ENCODE peak calls at places on chromosomes 13 and 19, in seven cellular contexts. G is CD4-positive, alpha-beta T cell; H is AG09319; O is fibroblast of mammary gland; J is cardiac muscle cell; L is AG10803; F is ovary. S is an unnamed sample.

GRCh38 chr19:57305056-57305455 is 15.2 kb upstream of the ZNF543 start:
- DNase-seq in J (no peak), F (no peak), L (no peak), O (no peak), H (no peak), G (no peak), S (no peak)

GRCh38 chr13:111216166-111216960 is 101.3 kb downstream of the ARHGEF7 start:
- DNase-seq in H (no peak), O (peak; percentile 30), F (peak; percentile 64), L (no peak), J (peak; percentile 72), G (peak; percentile 19), S (no peak)

GRCh38 chr19:6963937-6964336 is 57.3 kb downstream of the MBD3L2B start:
- DNase-seq in O (no peak), J (no peak), F (no peak), L (no peak), H (no peak), G (peak; percentile 33), S (no peak)

GRCh38 chr19:4380254-4380727 is 20.1 kb downstream of the SH3GL1 start:
- DNase-seq in L (peak; percentile 23), O (no peak), G (peak; percentile 51), F (no peak), H (no peak), J (no peak), S (no peak)

GRCh38 chr19:34482380-34483250 is 1.1 kb downstream of the WTIP start:
- DNase-seq in J (peak; percentile 64), F (peak; percentile 49), H (no peak), O (peak; percentile 36), L (peak; percentile 40), G (no peak), S (peak; percentile 49)

GRCh38 chr19:2503521-2504109 is 27.7 kb downstream of the GADD45B start:
- DNase-seq in H (no peak), G (peak; percentile 51), J (peak; percentile 45), L (peak; percentile 88), F (no peak), O (peak; percentile 85), S (no peak)

GRCh38 chr13:36124236-36124822 is 6.9 kb downstream of the DCLK1 start:
- DNase-seq in F (peak; percentile 55), G (no peak), L (peak; percentile 60), J (no peak), O (peak; percentile 75), H (peak; percentile 74), S (no peak)

GRCh38 chr13:110137677-110138008 is 169.3 kb downstream of the COL4A1 start:
- DNase-seq in F (no peak), O (peak; percentile 22), H (no peak), G (no peak), L (peak; percentile 22), J (peak; percentile 52), S (no peak)

GRCh38 chr19:2723345-2723715 is 2.2 kb upstream of the DIRAS1 start:
- DNase-seq in G (no peak), H (no peak), J (no peak), F (no peak), O (no peak), L (no peak), S (no peak)

GRCh38 chr19:34023381-34023780 is 148.9 kb upstream of the LSM14A start:
- DNase-seq in H (no peak), F (no peak), G (no peak), O (no peak), J (no peak), L (no peak), S (no peak)

GRCh38 chr19:14974488-14974887 is 5.2 kb downstream of the SLC1A6 start:
- DNase-seq in G (no peak), H (no peak), F (no peak), L (no peak), J (no peak), O (no peak), S (no peak)

GRCh38 chr13:42064259-42064658 is 15.8 kb downstream of the DGKH start:
- DNase-seq in F (no peak), J (no peak), L (peak; percentile 49), H (no peak), G (no peak), O (peak; percentile 95), S (no peak)

GRCh38 chr13:107743100-107743499 is 472.2 kb downstream of the LIG4 start:
- DNase-seq in H (no peak), O (no peak), F (no peak), J (no peak), G (no peak), L (no peak), S (no peak)

GRCh38 chr13:99281811-99282263 is 23.7 kb upstream of the GPR18 start:
- DNase-seq in L (peak; percentile 71), G (peak; percentile 35), F (no peak), H (no peak), J (no peak), O (peak; percentile 60), S (no peak)

GRCh38 chr13:59823495-59823894 is 340.2 kb downstream of the DIAPH3 start:
- DNase-seq in H (no peak), L (peak; percentile 62), G (no peak), J (no peak), O (peak; percentile 68), F (no peak), S (no peak)

GRCh38 chr13:66461021-66461420 is 769.1 kb downstream of the PCDH9 start:
- DNase-seq in F (no peak), G (no peak), L (no peak), H (no peak), O (peak; percentile 25), J (no peak), S (no peak)

GRCh38 chr19:45791744-45792481 is 732 bp downstream of the DMWD start:
- DNase-seq in H (no peak), O (no peak), F (no peak), G (no peak), L (no peak), J (no peak), S (no peak)

GRCh38 chr13:104809483-104809882 is 1726.0 kb downstream of the EFNB2 start:
- DNase-seq in H (no peak), O (peak; percentile 0), L (no peak), F (no peak), J (no peak), G (no peak), S (no peak)

GRCh38 chr19:2494447-2495129 is 18.7 kb downstream of the GADD45B start:
- DNase-seq in L (peak; percentile 83), H (no peak), G (peak; percentile 11), J (peak; percentile 64), O (peak; percentile 77), F (peak; percentile 77), S (no peak)

DNA sequence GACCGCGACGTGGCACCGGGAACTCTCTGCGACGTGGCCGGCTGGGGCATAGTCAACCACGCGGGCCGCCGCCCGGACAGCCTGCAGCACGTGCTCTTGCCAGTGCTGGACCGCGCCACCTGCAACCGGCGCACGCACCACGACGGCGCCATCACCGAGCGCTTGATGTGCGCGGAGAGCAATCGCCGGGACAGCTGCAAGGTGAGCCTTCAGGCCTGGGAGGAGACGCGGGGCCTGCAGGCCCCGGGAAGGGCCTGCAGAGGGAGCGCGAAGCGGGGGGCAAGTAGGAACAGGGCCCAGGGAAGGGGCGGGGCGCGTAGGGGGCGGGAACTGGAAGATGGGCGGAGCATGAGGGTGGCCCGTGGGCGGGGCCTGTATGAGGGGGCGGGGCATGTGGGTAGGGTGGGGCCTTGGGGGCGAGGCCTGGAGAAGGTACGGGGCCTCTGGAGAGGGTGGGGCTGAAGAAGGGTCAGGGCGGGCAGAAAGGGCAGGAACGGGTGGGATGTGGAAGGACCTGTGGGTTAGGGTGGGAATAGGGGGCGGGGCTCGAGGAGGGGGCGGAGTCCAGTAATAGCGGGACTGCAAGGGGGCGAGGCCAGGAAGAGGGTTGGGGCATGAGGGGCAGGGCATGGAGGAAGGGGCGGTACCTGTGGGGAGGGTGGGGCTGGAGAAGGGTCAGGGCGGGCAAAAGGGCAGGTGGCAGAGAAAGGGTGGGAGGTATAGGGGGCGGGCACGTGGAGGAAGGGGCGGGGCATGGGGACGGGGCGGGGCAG is 2.5 kb downstream of the CFD start:
- DNase-seq in H (no peak), O (no peak), G (peak; percentile 58), L (no peak), J (peak; percentile 68), F (peak; percentile 65), S (no peak)
- TF ChIP-seq CTCF in H (no peak), O (no peak), G (no peak), L (no peak), J (no peak), F (no peak), S (no peak)

GRCh38 chr19:38544569-38545315 is 73.0 kb downstream of the MAP4K1 start:
- DNase-seq in O (no peak), G (no peak), J (no peak), H (peak; percentile 22), F (no peak), L (no peak), S (no peak)
- TF ChIP-seq CTCF in O (peak; percentile 57), G (peak; percentile 81), J (peak; percentile 58), H (peak; percentile 52), F (no peak), L (no peak), S (no peak)

GRCh38 chr13:49246850-49247721 is 639 bp upstream of the CDADC1 start:
- DNase-seq in O (no peak), G (no peak), H (no peak), L (no peak), J (no peak), F (no peak), S (no peak)

GRCh38 chr13:49253310-49253709 is 5.6 kb downstream of the CDADC1 start:
- DNase-seq in F (no peak), L (no peak), O (no peak), J (no peak), G (no peak), H (no peak), S (no peak)

GRCh38 chr13:49253997-49254396 is 6.3 kb downstream of the CDADC1 start:
- DNase-seq in L (no peak), H (no peak), J (no peak), O (no peak), G (no peak), F (no peak), S (no peak)

GRCh38 chr13:49247722-49248432 is at the start of gene CDADC1:
- DNase-seq in O (peak; percentile 95), F (peak; percentile 98), H (peak; percentile 78), L (peak; percentile 91), J (peak; percentile 100), G (peak; percentile 61), S (peak; percentile 96)

GRCh38 chr13:49248433-49249002 is 793 bp downstream of the CDADC1 start:
- DNase-seq in F (no peak), J (no peak), G (no peak), H (no peak), O (peak; percentile 45), L (peak; percentile 24), S (no peak)
- TF ChIP-seq CTCF in F (no peak), J (peak; percentile 17), G (no peak), H (peak; percentile 28), O (peak; percentile 22), L (peak; percentile 39), S (no peak)

GRCh38 chr19:29256516-29256915 is 43.6 kb upstream of the UQCRFS1 start:
- DNase-seq in O (no peak), H (no peak), J (no peak), L (no peak), G (no peak), F (no peak), S (no peak)

GRCh38 chr19:29262085-29262484 is 49.1 kb upstream of the UQCRFS1 start:
- DNase-seq in G (no peak), J (no peak), H (no peak), F (no peak), L (no peak), O (no peak), S (no peak)

GRCh38 chr19:29260477-29261317 is 47.7 kb upstream of the UQCRFS1 start:
- DNase-seq in F (no peak), H (no peak), O (peak; percentile 36), J (peak; percentile 60), G (no peak), L (peak; percentile 22), S (peak; percentile 57)

GRCh38 chr19:29259867-29260281 is 46.9 kb upstream of the UQCRFS1 start:
- DNase-seq in H (no peak), F (no peak), O (no peak), G (no peak), L (no peak), J (peak; percentile 70), S (no peak)

GRCh38 chr19:29259153-29259552 is 46.2 kb upstream of the UQCRFS1 start:
- DNase-seq in F (no peak), J (no peak), H (no peak), O (peak; percentile 12), G (no peak), L (no peak), S (no peak)
- TF ChIP-seq CTCF in F (no peak), J (peak; percentile 27), H (peak; percentile 16), O (peak; percentile 29), G (no peak), L (peak; percentile 32), S (no peak)

S was measured in endothelial cell.